ENCODE peak calls at places on chromosomes 13 and 19, in seven cellular contexts. W is foreskin fibroblast, T is astrocyte of the cerebellum, E is tibial artery, I is fibroblast of mammary gland, U is fibroblast of pulmonary artery, K is fibroblast of lung. R is an unnamed sample.

GRCh38 chr19:47284324-47284899 is 9.7 kb downstream of the INAFM1 start:
- DNase-seq in W (peak), U (peak), K (peak), T (no peak), E (no peak), I (peak), R (peak)

GRCh38 chr19:31350693-31351211 is 1.5 kb upstream of the TSHZ3 start:
- DNase-seq in T (no peak), K (peak), W (peak), E (no peak), U (peak), I (peak), R (peak)

GRCh38 chr13:30107536-30108136 is 199.7 kb downstream of the KATNAL1 start:
- DNase-seq in I (peak), K (no peak), W (peak), U (no peak), E (no peak), T (no peak), R (no peak)

GRCh38 chr19:55442372-55443044 is 592 bp downstream of the SHISA7 start:
- DNase-seq in W (no peak), E (no peak), I (no peak), T (no peak), K (no peak), U (no peak), R (no peak)

GRCh38 chr13:106597759-106598395 is 29.9 kb upstream of the ARGLU1 start:
- DNase-seq in I (no peak), T (no peak), K (no peak), E (no peak), U (no peak), W (no peak), R (no peak)

GRCh38 chr13:59677966-59678814 is 485.5 kb downstream of the DIAPH3 start:
- DNase-seq in W (peak), T (peak), K (peak), I (peak), E (no peak), U (peak), R (peak)

GRCh38 chr19:46297700-46298476 is 1.0 kb downstream of the HIF3A start:
- DNase-seq in E (peak), W (peak), K (no peak), T (no peak), U (peak), I (peak), R (peak)

GRCh38 chr13:20703785-20704458 is 423 bp downstream of the IL17D start:
- DNase-seq in E (peak), K (peak), I (peak), T (peak), U (peak), W (peak), R (peak)

GRCh38 chr19:42466521-42467436 is 24.0 kb upstream of the CXCL17 start:
- DNase-seq in U (peak), T (no peak), W (peak), K (no peak), E (no peak), I (no peak), R (peak)

DNA sequence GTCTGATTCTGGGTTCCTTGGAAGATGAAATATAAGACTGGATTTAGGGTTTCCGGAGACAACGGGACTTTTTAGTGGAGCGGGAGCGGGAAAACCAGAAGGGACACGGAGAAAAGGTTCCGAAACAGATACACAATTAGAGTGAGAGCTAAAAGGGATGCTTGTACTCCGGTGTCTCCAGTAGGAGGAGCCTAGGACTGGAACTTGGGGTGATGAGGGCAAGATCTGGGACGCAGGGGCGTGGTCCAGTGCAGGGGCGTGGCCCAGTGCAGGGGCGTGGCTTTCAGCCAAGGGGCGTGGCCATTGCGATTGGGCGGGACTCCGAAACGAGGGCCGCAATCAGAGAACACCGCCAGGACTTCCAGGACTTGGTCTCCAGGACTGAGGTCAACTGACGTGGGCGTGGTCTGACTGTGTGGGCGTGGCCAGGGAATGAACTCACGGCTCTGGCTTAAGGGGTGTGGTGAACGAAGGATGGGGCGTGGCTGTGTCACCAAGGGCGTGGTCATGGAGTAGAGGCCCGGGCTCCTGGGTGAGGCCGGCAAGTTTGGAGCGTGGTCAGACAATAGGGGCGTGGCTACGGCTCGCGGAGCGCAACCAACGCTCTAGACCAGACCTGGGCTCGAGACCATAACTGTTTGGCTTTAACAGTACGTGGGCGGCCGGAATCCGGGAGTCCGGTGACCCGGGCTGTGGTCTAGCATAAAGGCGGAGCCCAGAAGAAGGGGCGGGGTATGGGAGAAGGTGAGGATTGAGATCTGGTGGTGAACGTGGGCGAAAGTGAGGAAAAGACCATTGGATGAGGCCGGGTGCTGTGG is at the start of gene DKKL1:
- DNase-seq in W (peak), U (peak), K (peak), T (peak), E (peak), I (peak), R (peak)
- TF ChIP-seq CTCF in W (no peak), U (no peak), K (no peak), T (peak), E (peak), I (no peak), R (no peak)

GRCh38 chr19:44113138-44113783 is at the start of gene ZNF225:
- DNase-seq in T (peak), E (peak), W (peak), I (peak), K (peak), U (peak), R (peak)

GRCh38 chr19:44109458-44109857 is 3.7 kb upstream of the ZNF225 start:
- DNase-seq in U (no peak), T (no peak), I (no peak), K (no peak), W (no peak), E (no peak), R (no peak)

GRCh38 chr19:44112802-44113137 is 429 bp upstream of the ZNF225 start:
- DNase-seq in W (no peak), T (no peak), U (no peak), I (no peak), K (no peak), E (no peak), R (no peak)

GRCh38 chr19:44113784-44114390 is 688 bp downstream of the ZNF225 start:
- DNase-seq in K (no peak), E (no peak), W (no peak), T (no peak), U (no peak), I (no peak), R (no peak)

GRCh38 chr19:44111910-44112463 is 1.2 kb upstream of the ZNF225 start:
- DNase-seq in U (peak), I (peak), T (peak), W (peak), E (no peak), K (peak), R (peak)
- H3K4me3 ChIP-seq in U (peak), I (peak), T (peak), W (peak), E (peak), K (peak), R (peak)

GRCh38 chr13:21894091-21894490 is 223.2 kb downstream of the FGF9 start:
- DNase-seq in I (no peak), W (no peak), U (no peak), K (no peak), E (no peak), T (no peak), R (no peak)
- TF ChIP-seq CTCF in I (no peak), W (no peak), U (no peak), K (no peak), E (no peak), T (no peak), R (no peak)

GRCh38 chr19:8335343-8336071 is 7.6 kb downstream of the KANK3 start:
- DNase-seq in E (no peak), T (no peak), I (no peak), U (no peak), K (no peak), W (no peak), R (no peak)

GRCh38 chr19:8332976-8333770 is 9.9 kb downstream of the KANK3 start:
- DNase-seq in W (no peak), T (no peak), K (no peak), E (no peak), U (no peak), I (no peak), R (no peak)

GRCh38 chr19:8336072-8336569 is 6.9 kb downstream of the KANK3 start:
- DNase-seq in T (no peak), K (no peak), W (no peak), U (no peak), I (no peak), E (no peak), R (no peak)

GRCh38 chr19:8333771-8334457 is 9.1 kb downstream of the KANK3 start:
- DNase-seq in K (no peak), I (no peak), W (no peak), U (no peak), E (no peak), T (no peak), R (no peak)

DNA sequence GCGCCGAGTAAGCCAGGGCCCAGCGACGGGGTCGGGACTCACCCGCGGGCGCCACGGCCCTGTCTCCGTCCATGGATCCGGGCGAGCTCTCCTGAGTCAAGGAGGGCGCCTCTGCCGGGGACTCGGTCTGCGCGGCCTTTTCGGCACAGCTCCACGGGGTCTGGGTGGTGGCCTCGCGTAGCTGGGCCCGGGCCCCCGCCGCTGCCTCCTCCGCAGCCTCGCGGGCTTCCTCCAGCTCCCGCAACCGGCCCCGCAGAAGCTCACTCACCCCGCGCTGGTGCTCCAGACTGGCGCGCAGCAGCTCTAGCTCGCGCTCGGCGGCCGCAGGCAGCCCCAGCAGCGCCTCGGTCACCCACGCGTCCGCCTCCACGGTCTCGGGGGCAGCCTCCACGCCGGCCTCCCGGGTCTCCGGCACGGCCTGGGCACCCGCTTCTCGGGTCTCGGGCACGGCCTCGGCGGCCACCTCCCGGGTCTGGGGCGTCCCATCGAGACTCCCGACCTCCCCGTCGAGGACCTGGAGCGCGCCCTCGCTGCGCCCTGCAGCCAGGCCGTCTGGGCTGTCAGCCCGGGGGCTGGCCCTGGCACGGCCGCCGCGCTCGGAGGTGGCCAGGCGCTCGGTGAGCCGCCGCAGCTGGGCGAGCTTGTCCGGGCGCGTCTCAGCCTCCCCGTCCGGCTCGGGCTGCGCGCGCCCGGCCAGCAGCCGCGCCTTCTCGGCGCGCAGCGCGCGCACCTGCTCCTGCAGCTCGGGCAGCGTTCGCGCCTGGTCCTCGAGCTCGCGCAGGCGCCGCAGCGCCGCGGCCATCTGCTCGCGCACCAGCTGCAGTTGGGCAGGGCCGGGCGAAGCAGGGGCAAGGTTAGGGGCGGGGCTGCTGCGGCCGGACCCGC is 8.4 kb downstream of the KANK3 start:
- DNase-seq in W (peak), K (peak), I (peak), U (peak), E (no peak), T (no peak), R (peak)
- H3K4me3 ChIP-seq in W (no peak), K (no peak), I (no peak), U (no peak), E (peak), T (peak), R (no peak)

DNA sequence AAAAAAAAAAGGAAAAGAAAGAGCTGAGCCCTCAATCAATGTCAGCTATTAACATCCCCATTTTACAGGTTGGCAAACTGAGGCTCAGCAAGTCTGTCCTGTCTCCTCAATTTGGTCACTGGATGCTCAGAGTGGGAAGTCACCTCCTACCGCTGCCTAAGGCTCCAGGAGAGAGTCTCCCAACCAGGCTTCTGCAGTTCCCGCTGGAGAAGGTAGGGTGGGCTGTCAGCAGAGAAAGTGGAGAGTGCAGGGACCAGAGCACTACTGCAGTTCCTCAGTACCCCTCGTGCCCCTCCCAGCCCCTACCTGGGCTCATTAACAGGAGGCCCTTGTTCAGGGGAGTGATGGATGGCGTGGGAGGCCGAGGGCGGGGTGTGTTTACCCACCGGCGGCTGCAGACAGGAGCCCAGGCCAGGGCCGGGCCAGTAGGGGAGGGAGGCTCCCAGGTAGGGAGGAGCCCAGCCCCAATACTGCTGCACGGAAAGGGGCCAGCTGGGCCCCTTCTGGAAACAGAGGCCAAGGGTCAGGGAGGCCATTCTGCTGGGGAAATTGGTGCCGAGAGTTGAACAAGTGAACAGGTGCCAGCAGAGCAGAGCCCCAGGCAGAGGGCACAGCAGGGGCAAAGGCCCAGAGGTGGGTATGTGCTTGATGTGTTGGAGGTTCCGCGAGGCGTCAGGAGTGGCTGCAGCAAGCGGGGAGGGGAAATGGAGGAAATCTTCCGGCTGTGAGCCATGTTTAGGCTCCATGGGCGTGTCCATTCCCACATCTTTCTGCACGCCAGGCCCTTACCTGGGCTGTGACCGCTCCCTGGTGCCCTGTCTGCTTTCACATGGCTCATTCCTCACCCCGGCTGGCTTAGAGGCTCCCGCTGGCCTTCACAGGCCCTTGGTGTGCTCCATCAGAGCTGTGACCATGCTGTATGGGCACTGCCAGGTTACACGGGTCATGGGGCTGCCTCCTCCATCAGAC is 7.6 kb upstream of the COMP start:
- DNase-seq in W (no peak), I (no peak), U (no peak), E (no peak), T (no peak), K (no peak), R (no peak)
- TF ChIP-seq CTCF in W (no peak), I (no peak), U (peak), E (no peak), T (peak), K (peak), R (no peak)

DNA sequence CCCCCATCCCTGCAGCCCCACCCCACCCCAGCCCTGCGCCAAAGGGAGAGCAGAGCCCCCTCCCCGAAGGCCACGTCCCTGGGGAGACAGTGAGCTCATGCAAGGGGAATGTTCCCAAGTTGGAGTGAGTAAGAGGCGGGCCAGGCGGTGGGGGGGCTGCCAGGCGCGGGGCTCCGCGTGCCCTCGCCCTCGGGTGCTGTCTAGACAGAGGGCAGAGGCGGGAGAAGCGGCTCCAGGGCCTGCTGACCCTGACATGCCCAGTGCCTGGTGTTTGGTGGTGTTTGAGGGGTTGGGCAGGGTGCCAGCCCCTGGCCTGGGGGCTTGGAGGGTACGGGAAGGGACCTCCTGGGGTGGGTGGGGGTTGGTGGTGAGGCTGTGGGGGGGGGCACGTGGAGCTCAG is 1.0 kb downstream of the FSTL3 start:
- DNase-seq in T (peak), U (peak), W (peak), K (peak), I (peak), E (peak), R (peak)
- H3K4me3 ChIP-seq in T (peak), U (peak), W (peak), K (peak), I (peak), E (peak), R (peak)

R was measured in astrocyte of the spinal cord.